ENCODE peak calls at places on chromosomes 12 and 14, in nine cellular contexts. N is right cardiac atrium, A is mucosa of descending colon, K is gastroesophageal sphincter, Y is Right ventricle myocardium superior, X is upper lobe of left lung, Z is sciatic nerve, B is heart right ventricle, O is thoracic aorta. R is an unnamed sample.

GRCh38 chr14:38669027-38669426 is 413.1 kb upstream of the CLEC14A start:
- ATAC-seq in N (no peak), A (no peak), K (no peak), Y (no peak), X (no peak), Z (no peak), B (no peak), O (no peak), R (no peak)

GRCh38 chr14:59188461-59189280 is at the start of gene DAAM1:
- ATAC-seq in N (peak), A (peak), K (peak), Y (peak), X (peak), Z (peak), B (peak), O (peak), R (peak)

GRCh38 chr14:68694516-68695235 is 98.2 kb downstream of the ZFP36L1 start:
- ATAC-seq in N (no peak), A (no peak), K (no peak), Y (no peak), X (no peak), Z (peak), B (no peak), O (no peak), R (peak)

GRCh38 chr14:60722836-60723217 is 1.3 kb downstream of the SIX4 start:
- ATAC-seq in N (peak), A (no peak), K (no peak), Y (peak), X (no peak), Z (peak), B (peak), O (no peak), R (no peak)

GRCh38 chr12:51773145-51773869 is 75.2 kb downstream of the FIGNL2 start:
- ATAC-seq in N (no peak), A (no peak), K (no peak), Y (no peak), X (no peak), Z (peak), B (no peak), O (no peak), R (no peak)

GRCh38 chr14:101763941-101764709 is 2.6 kb downstream of the PPP2R5C start:
- ATAC-seq in N (no peak), A (no peak), K (no peak), Y (no peak), X (peak), Z (no peak), B (no peak), O (no peak), R (no peak)

GRCh38 chr12:47813491-47814196 is 6.1 kb downstream of the HDAC7 start:
- ATAC-seq in N (peak), A (peak), K (no peak), Y (peak), X (peak), Z (peak), B (peak), O (no peak), R (peak)

GRCh38 chr12:12315838-12316237 is 34.2 kb downstream of the MANSC1 start:
- ATAC-seq in N (no peak), A (no peak), K (no peak), Y (no peak), X (no peak), Z (no peak), B (no peak), O (no peak), R (no peak)

GRCh38 chr14:75335588-75335987 is 57.0 kb downstream of the FOS start:
- ATAC-seq in N (no peak), A (no peak), K (no peak), Y (no peak), X (no peak), Z (no peak), B (no peak), O (no peak), R (no peak)

GRCh38 chr12:42385341-42385841 is 59.4 kb downstream of the PPHLN1 start:
- ATAC-seq in N (no peak), A (no peak), K (no peak), Y (no peak), X (no peak), Z (no peak), B (no peak), O (no peak), R (no peak)

GRCh38 chr14:73232984-73233383 is 4.3 kb upstream of the PAPLN start:
- ATAC-seq in N (no peak), A (no peak), K (no peak), Y (no peak), X (no peak), Z (no peak), B (no peak), O (no peak), R (no peak)

R was measured in esophagus mucosa.